ENCODE peak calls at places on chromosome 7, in five cellular contexts. N is brain microvascular endothelial cell, Y is tibial artery, S is kidney epithelial cell, B is A549. E is an unnamed sample.

GRCh38 chr7:148204639-148205292 is 385.8 kb upstream of the C7orf33 start:
- DNase-seq in N (no peak), Y (no peak), S (no peak), B (no peak), E (no peak)

GRCh38 chr7:7802531-7802930 is 84.1 kb upstream of the RPA3 start:
- DNase-seq in N (no peak), Y (no peak), S (no peak), B (no peak), E (no peak)

GRCh38 chr7:151448261-151449252 is 8.6 kb upstream of the CRYGN start:
- DNase-seq in N (peak; percentile 53), Y (peak; percentile 68), S (no peak), B (peak; percentile 69), E (peak; percentile 40)

GRCh38 chr7:13981070-13981469 is 8.4 kb downstream of the ETV1 start:
- DNase-seq in N (peak; percentile 93), Y (peak; percentile 62), S (peak; percentile 96), B (peak; percentile 73), E (no peak)

GRCh38 chr7:27961255-27961654 is 219.3 kb downstream of the JAZF1 start:
- DNase-seq in N (peak; percentile 34), Y (no peak), S (peak; percentile 31), B (no peak), E (peak; percentile 56)

GRCh38 chr7:2781636-2782035 is 62.5 kb downstream of the GNA12 start:
- DNase-seq in N (peak; percentile 63), Y (no peak), S (no peak), B (no peak), E (no peak)

GRCh38 chr7:123070702-123071286 is 75.3 kb upstream of the TAS2R16 start:
- DNase-seq in N (peak; percentile 11), Y (no peak), S (no peak), B (peak; percentile 39), E (no peak)

GRCh38 chr7:102813256-102814024 is 64.6 kb downstream of the FAM185A start:
- DNase-seq in N (no peak), Y (no peak), S (no peak), B (no peak), E (no peak)

GRCh38 chr7:111765936-111766643 is 203.8 kb upstream of the IMMP2L start:
- DNase-seq in N (peak; percentile 35), Y (no peak), S (no peak), B (no peak), E (no peak)

GRCh38 chr7:112150823-112151641 is 55.2 kb downstream of the DOCK4 start:
- DNase-seq in N (no peak), Y (no peak), S (no peak), B (no peak), E (no peak)

GRCh38 chr7:93148135-93148534 is at the start of gene SAMD9L:
- DNase-seq in N (no peak), Y (no peak), S (no peak), B (peak; percentile 4), E (no peak)

GRCh38 chr7:27784399-27785053 is 44.6 kb downstream of the TAX1BP1 start:
- DNase-seq in N (peak; percentile 81), Y (no peak), S (peak; percentile 23), B (peak; percentile 86), E (no peak)

GRCh38 chr7:121107923-121108498 is 119.5 kb downstream of the CPED1 start:
- DNase-seq in N (peak; percentile 44), Y (no peak), S (no peak), B (peak; percentile 56), E (no peak)

GRCh38 chr7:146665023-146665422 is 548.4 kb downstream of the CNTNAP2 start:
- DNase-seq in N (no peak), Y (no peak), S (no peak), B (no peak), E (no peak)

GRCh38 chr7:31071316-31071715 is 19.2 kb downstream of the ADCYAP1R1 start:
- DNase-seq in N (no peak), Y (no peak), S (no peak), B (no peak), E (no peak)

GRCh38 chr7:157013101-157013500 is 2.6 kb upstream of the MNX1 start:
- DNase-seq in N (no peak), Y (no peak), S (no peak), B (no peak), E (no peak)

GRCh38 chr7:117731455-117731854 is 141.8 kb downstream of the CTTNBP2 start:
- DNase-seq in N (peak; percentile 11), Y (peak; percentile 26), S (no peak), B (peak; percentile 17), E (no peak)

GRCh38 chr7:64581929-64582894 is 19.3 kb upstream of the ZNF680 start:
- DNase-seq in N (peak; percentile 63), Y (no peak), S (no peak), B (no peak), E (no peak)

GRCh38 chr7:111210996-111211395 is 120.1 kb downstream of the LRRN3 start:
- DNase-seq in N (peak; percentile 63), Y (no peak), S (no peak), B (no peak), E (no peak)

GRCh38 chr7:111180273-111180814 is 89.4 kb downstream of the LRRN3 start:
- DNase-seq in N (no peak), Y (no peak), S (no peak), B (no peak), E (no peak)

GRCh38 chr7:116249969-116250553 is 39.7 kb downstream of the TES start:
- DNase-seq in N (peak; percentile 62), Y (no peak), S (no peak), B (peak; percentile 78), E (no peak)

GRCh38 chr7:80361948-80362347 is 149.9 kb downstream of the GNAT3 start:
- DNase-seq in N (no peak), Y (no peak), S (no peak), B (no peak), E (no peak)

GRCh38 chr7:80359029-80359428 is 152.8 kb downstream of the GNAT3 start:
- DNase-seq in N (no peak), Y (no peak), S (no peak), B (no peak), E (no peak)

GRCh38 chr7:80357530-80357929 is 154.3 kb downstream of the GNAT3 start:
- DNase-seq in N (no peak), Y (no peak), S (no peak), B (no peak), E (no peak)

GRCh38 chr7:80359476-80359875 is 152.4 kb downstream of the GNAT3 start:
- DNase-seq in N (no peak), Y (no peak), S (no peak), B (no peak), E (no peak)

DNA sequence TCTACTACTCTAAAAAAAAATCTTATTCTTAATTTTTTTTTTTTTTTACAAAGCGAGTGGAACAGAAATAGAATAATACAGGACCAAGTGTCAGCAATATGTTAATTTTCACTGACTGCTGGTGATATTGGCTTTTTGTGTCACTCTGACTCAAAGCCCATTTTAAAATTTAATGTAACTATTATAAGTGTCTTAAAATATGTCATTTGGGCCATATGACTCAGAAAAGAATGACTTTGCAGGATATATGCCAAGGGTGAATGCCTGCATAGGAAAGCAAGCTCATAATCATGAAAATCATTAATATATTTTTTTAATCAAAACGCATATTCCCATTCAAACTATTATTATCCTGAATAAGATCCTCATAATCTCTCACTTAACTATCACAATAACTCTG is 149.2 kb downstream of the GNAT3 start:
- DNase-seq in N (no peak), Y (no peak), S (no peak), B (no peak), E (no peak)
- H3K4me3 ChIP-seq in N (no peak overlapping the region), Y (no peak overlapping the region), S (no peak overlapping the region), B (no peak overlapping the region), E (no peak overlapping the region)

GRCh38 chr7:98211221-98211675 is at the start of gene BHLHA15:
- DNase-seq in N (no peak), Y (peak; percentile 17), S (no peak), B (no peak), E (no peak)
- H3K4me3 ChIP-seq in N (peak within 1 kb of the TSS; percentile 33), Y (peak within 1 kb of the TSS; percentile 38), S (peak within 1 kb of the TSS; percentile 34), B (peak within 1 kb of the TSS; percentile 61), E (peak within 1 kb of the TSS; percentile 45)

GRCh38 chr7:99098824-99099498 is 44.9 kb downstream of the SMURF1 start:
- DNase-seq in N (no peak), Y (no peak), S (no peak), B (peak; percentile 76), E (no peak)
- H3K4me3 ChIP-seq in N (no peak overlapping the region), Y (no peak overlapping the region), S (no peak overlapping the region), B (peak overlapping the region; percentile 10), E (no peak overlapping the region)

DNA sequence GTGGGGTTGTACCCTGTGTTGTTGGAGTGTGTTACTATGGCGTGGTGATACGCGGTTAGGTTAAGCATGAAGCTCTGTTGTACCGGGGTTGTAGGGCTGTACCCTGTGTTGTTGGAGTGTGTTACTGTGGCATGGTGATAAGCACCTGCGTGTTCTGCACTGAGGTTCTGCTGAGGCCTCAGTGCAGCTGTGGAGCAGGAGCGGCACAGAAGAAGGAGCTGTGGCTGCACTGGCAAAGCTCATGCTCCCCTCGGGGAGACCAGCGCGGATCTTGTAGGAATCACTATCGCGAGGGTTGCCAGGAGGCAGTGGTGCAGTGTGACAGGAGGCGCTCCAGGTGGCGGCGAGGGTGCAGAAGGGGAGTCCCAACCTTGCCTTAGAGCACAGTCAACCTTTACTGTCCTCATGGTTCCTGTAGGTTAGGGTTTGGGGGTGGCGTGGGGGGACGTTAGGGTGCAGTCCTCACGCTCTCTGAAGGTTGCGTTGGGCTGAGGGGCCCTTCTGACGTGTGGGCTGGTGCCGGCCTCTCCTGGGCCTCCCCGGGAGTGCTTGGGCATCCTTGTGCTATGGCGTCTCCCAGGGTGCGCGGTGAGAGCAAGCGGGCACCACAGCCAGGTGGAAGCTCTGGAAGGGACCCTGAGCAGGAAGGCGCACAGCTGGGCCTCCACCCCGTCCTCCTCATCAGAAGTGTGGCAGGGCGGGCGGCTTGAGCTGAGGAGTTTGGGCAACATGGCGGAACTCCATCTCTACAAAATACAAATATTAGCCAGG is 11.0 kb downstream of the DYNC2I1 start:
- DNase-seq in N (no peak), Y (no peak), S (no peak), B (no peak), E (no peak)
- H3K4me3 ChIP-seq in N (no peak overlapping the region), Y (no peak overlapping the region), S (no peak overlapping the region), B (no peak overlapping the region), E (no peak overlapping the region)

GRCh38 chr7:141071260-141071854 is 2.5 kb upstream of the TMEM178B start:
- DNase-seq in N (no peak), Y (no peak), S (no peak), B (peak; percentile 34), E (peak; percentile 72)
- H3K4me3 ChIP-seq in N (peak overlapping the region; percentile 53), Y (peak overlapping the region; percentile 43), S (peak overlapping the region; percentile 49), B (peak overlapping the region; percentile 65), E (peak overlapping the region; percentile 74)

GRCh38 chr7:43757073-43757720 is 1.3 kb upstream of the BLVRA start:
- DNase-seq in N (no peak), Y (no peak), S (no peak), B (no peak), E (no peak)
- H3K4me3 ChIP-seq in N (no peak overlapping the region), Y (no peak overlapping the region), S (no peak overlapping the region), B (no peak overlapping the region), E (no peak overlapping the region)

DNA sequence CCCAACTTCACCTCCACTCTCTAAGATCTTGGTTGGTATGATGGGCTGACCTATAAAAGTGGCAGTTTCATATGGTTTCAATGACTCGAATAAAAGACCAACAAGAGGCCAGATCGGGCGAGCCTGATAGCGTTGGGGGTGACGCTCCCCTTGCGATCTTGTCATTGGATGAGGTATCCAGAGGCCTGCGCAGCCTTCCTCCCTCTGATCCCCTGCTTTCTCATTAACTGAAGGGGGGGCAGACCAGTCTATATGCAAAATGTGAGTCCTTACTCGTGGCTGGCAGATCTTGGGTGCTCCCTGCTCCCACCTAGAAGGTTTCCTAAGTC is 937 bp upstream of the COBL start:
- DNase-seq in N (no peak), Y (no peak), S (no peak), B (no peak), E (no peak)
- H3K4me3 ChIP-seq in N (no peak overlapping the region), Y (no peak overlapping the region), S (no peak overlapping the region), B (no peak overlapping the region), E (no peak overlapping the region)

E was measured in dorsolateral prefrontal cortex.